ENCODE peak calls at places on chromosome X, in ten cellular contexts. S, J, R, K, Z, G, N, U, D and F are unnamed samples.

GRCh38 chrX:2928583-2929434 is at the start of gene ARSD:
- DNase-seq in S (peak; percentile 10), J (no peak), R (peak; percentile 61), K (peak; percentile 78), Z (peak; percentile 86), G (peak; percentile 93), N (peak; percentile 98), U (peak; percentile 88), D (peak; percentile 73), F (peak; percentile 72)

GRCh38 chrX:153992180-153992579 is 19.6 kb downstream of the TMEM187 start:
- DNase-seq in S (no peak), J (no peak), R (no peak), K (no peak), Z (no peak), G (no peak), N (no peak), U (no peak), D (no peak), F (no peak)

GRCh38 chrX:47649302-47649701 is 1.1 kb downstream of the ELK1 start:
- DNase-seq in S (no peak), J (no peak), R (no peak), K (no peak), Z (no peak), G (no peak), N (no peak), U (no peak), D (no peak), F (no peak)

GRCh38 chrX:107676559-107677378 is 48.5 kb downstream of the PRPS1 start:
- DNase-seq in S (peak; percentile 54), J (no peak), R (peak; percentile 61), K (no peak), Z (peak; percentile 74), G (no peak), N (peak; percentile 96), U (no peak), D (peak; percentile 62), F (peak; percentile 59)

GRCh38 chrX:49877397-49878101 is 1.7 kb upstream of the USP27X start:
- DNase-seq in S (no peak), J (no peak), R (no peak), K (no peak), Z (no peak), G (no peak), N (no peak), U (no peak), D (no peak), F (no peak)

GRCh38 chrX:123626962-123627361 is 105.9 kb downstream of the THOC2 start:
- DNase-seq in S (no peak), J (no peak), R (no peak), K (no peak), Z (no peak), G (no peak), N (no peak), U (no peak), D (no peak), F (no peak)

GRCh38 chrX:136030357-136031225 is 45.4 kb downstream of the SLC9A6 start:
- DNase-seq in S (no peak), J (no peak), R (no peak), K (no peak), Z (peak; percentile 34), G (no peak), N (no peak), U (no peak), D (no peak), F (no peak)

GRCh38 chrX:83771664-83772063 is 89.3 kb upstream of the CYLC1 start:
- DNase-seq in S (no peak), J (no peak), R (no peak), K (no peak), Z (no peak), G (peak; percentile 49), N (no peak), U (peak; percentile 11), D (no peak), F (no peak)

GRCh38 chrX:1323315-1323714 is 13.3 kb upstream of the IL3RA start:
- DNase-seq in S (peak; percentile 12), J (peak; percentile 79), R (no peak), K (peak; percentile 69), Z (no peak), G (no peak), N (no peak), U (peak; percentile 85), D (peak; percentile 76), F (peak; percentile 82)

GRCh38 chrX:39762266-39762841 is 335.4 kb downstream of the BCOR start:
- DNase-seq in S (no peak), J (no peak), R (no peak), K (no peak), Z (no peak), G (no peak), N (no peak), U (no peak), D (no peak), F (no peak)

GRCh38 chrX:70477734-70478075 is 33.1 kb downstream of the DLG3 start:
- DNase-seq in S (no peak), J (no peak), R (no peak), K (no peak), Z (no peak), G (no peak), N (no peak), U (no peak), D (no peak), F (no peak)

GRCh38 chrX:107624893-107625292 is 3.4 kb upstream of the PRPS1 start:
- DNase-seq in S (no peak), J (no peak), R (no peak), K (no peak), Z (no peak), G (no peak), N (no peak), U (no peak), D (no peak), F (no peak)

GRCh38 chrX:39577206-39577605 is 520.6 kb downstream of the BCOR start:
- DNase-seq in S (no peak), J (no peak), R (no peak), K (no peak), Z (no peak), G (no peak), N (no peak), U (no peak), D (no peak), F (no peak)

GRCh38 chrX:50941638-50942037 is 31.1 kb downstream of the BMP15 start:
- DNase-seq in S (no peak), J (no peak), R (peak; percentile 41), K (no peak), Z (no peak), G (no peak), N (no peak), U (peak; percentile 24), D (no peak), F (peak; percentile 11)
- TF ChIP-seq CTCF in S (peak; percentile 64), J (no peak), R (peak; percentile 42), K (no peak), Z (no peak), G (peak; percentile 48), N (no peak), U (peak; percentile 35), D (peak; percentile 19), F (no peak)

GRCh38 chrX:134764202-134764785 is 106.0 kb upstream of the PLAC1 start:
- DNase-seq in S (peak; percentile 61), J (peak; percentile 31), R (no peak), K (no peak), Z (no peak), G (no peak), N (no peak), U (peak; percentile 87), D (peak; percentile 72), F (no peak)
- TF ChIP-seq CTCF in S (peak; percentile 61), J (peak; percentile 12), R (no peak), K (no peak), Z (no peak), G (peak; percentile 53), N (no peak), U (peak; percentile 56), D (peak; percentile 32), F (no peak)

GRCh38 chrX:46324166-46324565 is 221.1 kb downstream of the ZNF674 start:
- DNase-seq in S (no peak), J (no peak), R (no peak), K (no peak), Z (no peak), G (no peak), N (no peak), U (no peak), D (no peak), F (no peak)
- TF ChIP-seq CTCF in S (no peak), J (no peak), R (no peak), K (no peak), Z (no peak), G (no peak), N (no peak), U (no peak), D (no peak), F (no peak)

DNA sequence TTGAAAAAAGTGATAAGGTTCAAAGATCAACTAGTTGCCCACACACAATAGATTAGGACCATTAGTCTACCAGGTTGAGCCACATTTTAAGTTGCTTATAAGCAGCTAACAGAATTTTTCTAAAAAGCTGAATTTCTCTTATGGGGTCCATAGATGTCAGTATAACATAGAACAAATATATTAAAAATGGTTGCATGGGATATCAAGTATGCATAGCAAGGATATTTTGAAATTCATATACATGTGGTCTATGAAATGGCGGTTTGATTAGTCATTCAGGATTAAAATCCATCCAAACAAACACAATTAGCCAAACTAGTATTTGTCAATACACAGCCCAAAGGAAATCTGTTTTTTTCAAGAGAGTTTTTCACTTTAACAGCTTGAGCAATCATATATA is 33.5 kb upstream of the AMOT start:
- DNase-seq in S (no peak), J (no peak), R (no peak), K (no peak), Z (no peak), G (no peak), N (no peak), U (peak; percentile 0), D (no peak), F (no peak)
- TF ChIP-seq CTCF in S (peak; percentile 12), J (no peak), R (no peak), K (no peak), Z (no peak), G (peak; percentile 54), N (no peak), U (no peak), D (no peak), F (no peak)